ENCODE peak calls at places on chromosomes 2 and 18, in six cellular contexts. N, T, M, A, R and V are unnamed samples.

GRCh38 chr2:235330775-235331438 is 162.9 kb upstream of the AGAP1 start:
- DNase-seq in N (no peak), T (no peak), M (no peak), A (peak; percentile 89), R (no peak), V (no peak)

GRCh38 chr2:71700041-71700879 is 246.9 kb downstream of the DYSF start:
- DNase-seq in N (peak; percentile 4), T (no peak), M (no peak), A (no peak), R (no peak), V (no peak)

GRCh38 chr2:20421988-20422678 is 24.7 kb upstream of the RHOB start:
- DNase-seq in N (peak; percentile 82), T (peak; percentile 87), M (no peak), A (peak; percentile 75), R (peak; percentile 97), V (peak; percentile 93)

GRCh38 chr2:222355860-222356259 is 57.1 kb upstream of the PAX3 start:
- DNase-seq in N (no peak), T (no peak), M (no peak), A (no peak), R (no peak), V (no peak)

GRCh38 chr2:1727796-1728474 is 16.4 kb downstream of the PXDN start:
- DNase-seq in N (no peak), T (no peak), M (no peak), A (no peak), R (no peak), V (no peak)

GRCh38 chr2:160208662-160209229 is 8.7 kb upstream of the ITGB6 start:
- DNase-seq in N (no peak), T (no peak), M (no peak), A (no peak), R (no peak), V (no peak)

GRCh38 chr2:120253021-120253882 is 600 bp downstream of the RALB start:
- DNase-seq in N (peak; percentile 70), T (peak; percentile 89), M (peak; percentile 22), A (peak; percentile 91), R (peak; percentile 88), V (peak; percentile 25)

GRCh38 chr2:146661494-146662096 is 1183.2 kb upstream of the ACVR2A start:
- DNase-seq in N (no peak), T (peak; percentile 2), M (no peak), A (peak; percentile 52), R (no peak), V (no peak)

GRCh38 chr2:40285391-40285790 is 166.5 kb downstream of the SLC8A1 start:
- DNase-seq in N (no peak), T (no peak), M (no peak), A (no peak), R (no peak), V (no peak)

GRCh38 chr2:153163055-153163454 is 315.5 kb downstream of the RPRM start:
- DNase-seq in N (no peak), T (no peak), M (no peak), A (peak; percentile 56), R (no peak), V (no peak)

GRCh38 chr18:9321709-9322108 is 12.9 kb upstream of the TWSG1 start:
- DNase-seq in N (no peak), T (no peak), M (no peak), A (no peak), R (no peak), V (no peak)

GRCh38 chr18:42635378-42636048 is 480.0 kb downstream of the RIT2 start:
- DNase-seq in N (no peak), T (no peak), M (no peak), A (no peak), R (no peak), V (no peak)

GRCh38 chr2:43270930-43271615 is 44.7 kb upstream of the ZFP36L2 start:
- DNase-seq in N (no peak), T (no peak), M (no peak), A (no peak), R (no peak), V (no peak)

GRCh38 chr2:229511524-229511923 is 202.8 kb downstream of the DNER start:
- DNase-seq in N (no peak), T (no peak), M (no peak), A (no peak), R (no peak), V (no peak)